ENCODE peak calls at places on chromosomes 11 and 22, in five cellular contexts. P, F, T, E and Z are unnamed samples.

GRCh38 chr11:58685973-58686720 is 45.6 kb downstream of the GLYAT start:
- DNase-seq in P (no peak), F (no peak), T (no peak), E (no peak), Z (no peak)

GRCh38 chr11:130534525-130534924 is 86.1 kb downstream of the ADAMTS15 start:
- DNase-seq in P (no peak), F (no peak), T (no peak), E (no peak), Z (no peak)

GRCh38 chr11:79212711-79213110 is 228.1 kb downstream of the TENM4 start:
- DNase-seq in P (no peak), F (no peak), T (no peak), E (no peak), Z (no peak)

GRCh38 chr11:62445314-62445740 is 26.5 kb downstream of the SCGB1A1 start:
- DNase-seq in P (no peak), F (peak; percentile 81), T (no peak), E (no peak), Z (no peak)

GRCh38 chr22:37496651-37497599 is 10.7 kb upstream of the MFNG start:
- DNase-seq in P (no peak), F (peak; percentile 93), T (no peak), E (no peak), Z (no peak)

GRCh38 chr11:93481279-93481678 is 61.9 kb downstream of the SMCO4 start:
- DNase-seq in P (no peak), F (no peak), T (no peak), E (no peak), Z (no peak)

GRCh38 chr11:78248903-78249302 is 60.2 kb downstream of the USP35 start:
- DNase-seq in P (no peak), F (no peak), T (no peak), E (no peak), Z (no peak)

GRCh38 chr11:130798280-130798679 is 118.0 kb downstream of the SNX19 start:
- DNase-seq in P (no peak), F (peak; percentile 98), T (no peak), E (no peak), Z (no peak)

GRCh38 chr11:93983542-93984204 is 37.5 kb upstream of the HEPHL1 start:
- DNase-seq in P (no peak), F (no peak), T (no peak), E (no peak), Z (no peak)

GRCh38 chr11:46120361-46120710 is 918 bp downstream of the PHF21A start:
- DNase-seq in P (no peak), F (no peak), T (no peak), E (no peak), Z (no peak)

GRCh38 chr11:15655552-15655951 is 540.8 kb downstream of the INSC start:
- DNase-seq in P (no peak), F (no peak), T (no peak), E (no peak), Z (no peak)

GRCh38 chr11:26936109-26936508 is 57.8 kb upstream of the FIBIN start:
- DNase-seq in P (no peak), F (no peak), T (no peak), E (no peak), Z (no peak)

GRCh38 chr11:22807855-22808558 is 21.6 kb downstream of the SVIP start:
- DNase-seq in P (no peak), F (peak; percentile 60), T (no peak), E (no peak), Z (no peak)

GRCh38 chr11:27204527-27204926 is 158.5 kb downstream of the CCDC34 start:
- DNase-seq in P (no peak), F (no peak), T (no peak), E (peak; percentile 30), Z (no peak)

GRCh38 chr11:30312243-30312642 is 10.7 kb upstream of the ARL14EP start:
- DNase-seq in P (no peak), F (no peak), T (no peak), E (no peak), Z (no peak)

GRCh38 chr22:19480173-19480568 is 451 bp downstream of the CDC45 start:
- DNase-seq in P (no peak), F (no peak), T (no peak), E (no peak), Z (no peak)

GRCh38 chr11:63508009-63508408 is 2.1 kb downstream of the LGALS12 start:
- DNase-seq in P (peak; percentile 54), F (no peak), T (no peak), E (peak; percentile 89), Z (no peak)

GRCh38 chr11:118615282-118615979 is 8.0 kb downstream of the PHLDB1 start:
- DNase-seq in P (peak; percentile 88), F (no peak), T (no peak), E (no peak), Z (peak; percentile 34)

GRCh38 chr11:3865388-3866193 is 10.1 kb downstream of the STIM1 start:
- DNase-seq in P (no peak), F (peak; percentile 76), T (no peak), E (peak; percentile 44), Z (no peak)

GRCh38 chr11:88293931-88294330 is 43.6 kb downstream of the CTSC start:
- DNase-seq in P (no peak), F (peak; percentile 65), T (no peak), E (peak; percentile 15), Z (no peak)
- TF ChIP-seq CTCF in P (no peak), F (no peak), T (no peak), E (no peak), Z (no peak)

GRCh38 chr22:44979154-44979553 is 30.7 kb downstream of the PHF21B start:
- DNase-seq in P (no peak), F (no peak), T (no peak), E (no peak), Z (no peak)

GRCh38 chr22:44971651-44972362 is 38.0 kb downstream of the PHF21B start:
- DNase-seq in P (no peak), F (no peak), T (no peak), E (no peak), Z (no peak)

GRCh38 chr22:44972363-44973083 is 37.3 kb downstream of the PHF21B start:
- DNase-seq in P (no peak), F (peak; percentile 3), T (no peak), E (no peak), Z (no peak)

GRCh38 chr22:44973829-44974228 is 36.0 kb downstream of the PHF21B start:
- DNase-seq in P (no peak), F (no peak), T (no peak), E (no peak), Z (no peak)

GRCh38 chr22:44975444-44976262 is 34.2 kb downstream of the PHF21B start:
- DNase-seq in P (peak; percentile 64), F (peak; percentile 76), T (peak; percentile 58), E (peak; percentile 86), Z (peak; percentile 92)
- TF ChIP-seq CTCF in P (peak; percentile 89), F (peak; percentile 92), T (no peak), E (peak; percentile 86), Z (peak; percentile 95)

DNA sequence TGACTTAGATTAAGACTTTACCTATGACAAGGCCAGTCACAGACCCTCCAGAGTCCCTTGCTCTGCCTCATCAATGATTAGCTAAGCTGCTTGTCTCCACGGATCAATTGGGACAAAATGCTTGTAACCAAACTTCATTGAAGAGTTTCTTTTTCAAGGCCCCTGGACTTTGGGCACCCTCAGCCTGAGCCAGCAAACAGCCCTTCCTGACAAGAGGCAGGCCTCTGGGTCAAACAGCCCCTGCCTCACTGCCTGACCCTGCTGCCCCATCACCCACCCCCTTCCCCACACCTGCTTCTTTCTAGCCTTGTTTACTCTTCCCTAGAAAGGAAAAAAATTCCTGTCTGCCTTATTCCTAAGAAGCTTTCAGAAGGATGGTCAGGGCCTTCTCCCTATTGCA is 26.3 kb upstream of the CDON start:
- DNase-seq in P (no peak), F (no peak), T (no peak), E (no peak), Z (no peak)
- TF ChIP-seq CTCF in P (no peak), F (no peak), T (no peak), E (no peak), Z (no peak)

GRCh38 chr11:67273260-67273990 is 7.2 kb downstream of the GRK2 start:
- DNase-seq in P (no peak), F (no peak), T (no peak), E (peak; percentile 81), Z (no peak)
- TF ChIP-seq CTCF in P (no peak), F (no peak), T (no peak), E (no peak), Z (no peak)

DNA sequence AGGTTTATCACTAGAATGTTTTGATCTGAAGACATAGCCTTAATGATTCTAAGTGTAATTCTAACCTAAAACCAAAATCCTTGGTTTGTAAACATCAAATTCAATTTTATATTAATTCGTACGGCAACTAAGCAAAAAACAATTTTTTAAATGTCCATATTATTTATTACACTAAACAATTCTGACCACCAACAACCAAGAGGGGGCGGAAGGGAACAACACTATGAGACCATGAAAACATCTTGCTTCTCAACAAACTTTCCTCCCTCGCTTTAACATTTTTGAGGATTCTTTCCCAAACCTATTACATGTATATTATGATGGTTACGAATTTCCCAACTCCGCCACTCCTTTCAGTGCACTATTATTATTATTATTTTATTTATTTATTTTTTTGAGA is 6.5 kb upstream of the UCP2 start:
- DNase-seq in P (no peak), F (no peak), T (no peak), E (no peak), Z (no peak)
- TF ChIP-seq CTCF in P (peak; percentile 11), F (no peak), T (no peak), E (no peak), Z (no peak)

GRCh38 chr22:36334081-36334831 is 53.5 kb downstream of the MYH9 start:
- DNase-seq in P (no peak), F (no peak), T (no peak), E (peak; percentile 68), Z (no peak)
- TF ChIP-seq CTCF in P (peak; percentile 79), F (no peak), T (no peak), E (peak; percentile 24), Z (no peak)

DNA sequence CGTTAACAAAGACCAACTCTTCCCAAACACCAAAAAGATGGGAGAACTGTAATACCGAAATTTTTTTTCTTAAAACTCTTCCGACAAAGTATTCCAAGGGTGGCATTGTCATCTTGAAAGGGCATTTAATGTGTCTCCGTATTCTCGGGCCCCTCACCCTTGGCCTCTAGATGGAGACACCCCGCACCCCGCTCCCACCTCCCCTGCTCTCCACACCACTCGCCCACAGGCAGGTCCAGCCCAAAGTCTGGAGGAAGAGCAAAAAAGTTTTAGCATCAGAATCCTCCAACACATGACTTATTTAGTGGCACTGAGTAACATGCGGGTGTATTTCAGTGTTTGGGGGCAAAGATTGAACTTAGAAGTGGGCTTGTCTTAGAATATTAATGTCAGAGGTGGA is 20.7 kb downstream of the SPATA19 start:
- DNase-seq in P (no peak), F (no peak), T (no peak), E (no peak), Z (no peak)
- TF ChIP-seq CTCF in P (no peak), F (no peak), T (no peak), E (no peak), Z (no peak)

GRCh38 chr11:103659138-103659734 is 377.2 kb upstream of the DDI1 start:
- DNase-seq in P (no peak), F (no peak), T (no peak), E (no peak), Z (no peak)
- TF ChIP-seq CTCF in P (peak; percentile 53), F (peak; percentile 28), T (no peak), E (peak; percentile 3), Z (no peak)

DNA sequence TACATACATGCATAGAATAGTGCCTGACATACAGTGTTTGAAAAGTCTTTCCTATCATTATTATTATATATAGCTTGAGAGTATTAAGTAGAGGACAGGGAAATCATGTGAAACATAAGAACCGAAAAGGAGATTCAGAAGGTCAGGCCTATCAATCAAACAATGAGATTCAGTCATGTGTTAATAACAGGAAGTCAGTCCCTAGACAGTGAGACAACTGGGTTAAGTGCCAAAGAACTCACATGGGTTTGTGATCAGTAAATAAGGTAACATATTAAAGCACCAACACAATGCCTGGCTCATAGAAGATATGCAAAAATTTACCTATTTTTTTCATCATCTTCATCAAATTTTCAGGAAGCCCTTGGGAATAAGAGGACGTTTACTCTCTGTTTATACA is 174.3 kb upstream of the FAT3 start:
- DNase-seq in P (no peak), F (no peak), T (no peak), E (no peak), Z (no peak)
- TF ChIP-seq CTCF in P (no peak), F (no peak), T (no peak), E (no peak), Z (no peak)